ENCODE peak calls at places on chromosomes 16 and 17, in four cellular contexts. M is neural progenitor cell, T is IMR-90, G is spleen. N is an unnamed sample.

GRCh38 chr17:49861150-49861884 is 13.4 kb upstream of the TAC4 start:
- DNase-seq in M (peak; percentile 78), T (peak; percentile 27), G (no peak), N (no peak)

GRCh38 chr17:16328997-16329396 is 24.3 kb downstream of the CENPV start:
- DNase-seq in M (peak; percentile 8), T (no peak), G (no peak), N (no peak)

GRCh38 chr16:89759742-89760366 is 38.5 kb downstream of the ZNF276 start:
- DNase-seq in M (no peak), T (no peak), G (no peak), N (no peak)

GRCh38 chr16:54934536-54935410 is 4.1 kb downstream of the IRX5 start:
- DNase-seq in M (peak; percentile 86), T (no peak), G (no peak), N (peak; percentile 46)

GRCh38 chr17:64146418-64147109 is 16.6 kb upstream of the ERN1 start:
- DNase-seq in M (peak; percentile 76), T (peak; percentile 72), G (peak; percentile 87), N (peak; percentile 60)

GRCh38 chr17:48055531-48056245 is 7.5 kb downstream of the NFE2L1 start:
- DNase-seq in M (peak; percentile 33), T (peak; percentile 92), G (peak; percentile 34), N (peak; percentile 30)

GRCh38 chr17:1557355-1558095 is 5.1 kb downstream of the PITPNA start:
- DNase-seq in M (no peak), T (peak; percentile 37), G (peak; percentile 61), N (peak; percentile 48)

GRCh38 chr16:2485811-2486507 is 11.0 kb downstream of the TBC1D24 start:
- DNase-seq in M (no peak), T (no peak), G (no peak), N (no peak)

GRCh38 chr16:49700222-49700927 is 155.5 kb downstream of the ZNF423 start:
- DNase-seq in M (peak; percentile 64), T (no peak), G (no peak), N (peak; percentile 47)

GRCh38 chr16:55273959-55274358 is 50.0 kb upstream of the IRX6 start:
- DNase-seq in M (no peak), T (no peak), G (no peak), N (no peak)

GRCh38 chr17:20922128-20922670 is 120.6 kb downstream of the USP22 start:
- DNase-seq in M (no peak), T (peak; percentile 52), G (no peak), N (peak; percentile 56)

GRCh38 chr17:59155439-59156177 is at the start of gene PRR11:
- DNase-seq in M (peak; percentile 99), T (peak; percentile 100), G (peak; percentile 96), N (peak; percentile 100)

GRCh38 chr16:55248494-55248893 is 75.5 kb upstream of the IRX6 start:
- DNase-seq in M (no peak), T (no peak), G (no peak), N (no peak)

GRCh38 chr17:62392908-62393307 is 12.6 kb downstream of the EFCAB3 start:
- DNase-seq in M (no peak), T (no peak), G (no peak), N (no peak)

GRCh38 chr17:330993-331701 is 21.5 kb downstream of the RPH3AL start:
- DNase-seq in M (no peak), T (no peak), G (peak; percentile 82), N (no peak)

GRCh38 chr16:22763655-22764054 is 50.3 kb upstream of the HS3ST2 start:
- DNase-seq in M (no peak), T (no peak), G (no peak), N (no peak)

GRCh38 chr17:80565347-80566053 is 20.9 kb downstream of the RPTOR start:
- DNase-seq in M (peak; percentile 57), T (no peak), G (no peak), N (no peak)

GRCh38 chr16:80341242-80341641 is 199.6 kb upstream of the DYNLRB2 start:
- DNase-seq in M (no peak), T (no peak), G (no peak), N (no peak)

GRCh38 chr17:7834554-7834890 is 505 bp downstream of the KDM6B start:
- DNase-seq in M (no peak), T (no peak), G (peak; percentile 94), N (no peak)

GRCh38 chr17:44007346-44008204 is 3.2 kb downstream of the NAGS start:
- DNase-seq in M (no peak), T (no peak), G (peak; percentile 89), N (no peak)

GRCh38 chr17:41734139-41734948 is at the start of gene HAP1:
- DNase-seq in M (peak; percentile 79), T (peak; percentile 8), G (no peak), N (no peak)

GRCh38 chr16:6165330-6165984 is 1067.9 kb upstream of the EEF2KMT start:
- DNase-seq in M (peak; percentile 34), T (no peak), G (no peak), N (peak; percentile 2)

GRCh38 chr17:76752006-76752405 is 14.1 kb downstream of the MFSD11 start:
- DNase-seq in M (no peak), T (peak; percentile 31), G (no peak), N (no peak)

GRCh38 chr16:66608241-66609138 is 4.0 kb downstream of the CMTM3 start:
- DNase-seq in M (peak; percentile 90), T (peak; percentile 86), G (peak; percentile 94), N (peak; percentile 85)

GRCh38 chr17:74547736-74548135 is 1.8 kb upstream of the CD300C start:
- DNase-seq in M (no peak), T (no peak), G (no peak), N (no peak)

GRCh38 chr17:66799839-66800537 is 34.9 kb upstream of the CACNG5 start:
- DNase-seq in M (no peak), T (no peak), G (no peak), N (no peak)

GRCh38 chr17:4477286-4477791 is 21.3 kb upstream of the SPNS2 start:
- DNase-seq in M (peak; percentile 86), T (no peak), G (no peak), N (no peak)

GRCh38 chr17:81923302-81924260 is 4.0 kb downstream of the MAFG start:
- DNase-seq in M (peak; percentile 87), T (peak; percentile 72), G (peak; percentile 92), N (peak; percentile 62)
- H3K27ac ChIP-seq in M (peak overlapping the region; percentile 73), T (peak overlapping the region; percentile 93), G (peak overlapping the region; percentile 71), N (peak overlapping the region; percentile 68)

GRCh38 chr16:853306-853705 is 52.8 kb upstream of the GNG13 start:
- DNase-seq in M (no peak), T (no peak), G (no peak), N (no peak)
- H3K27ac ChIP-seq in M (no peak overlapping the region), T (no peak overlapping the region), G (no peak overlapping the region), N (no peak overlapping the region)

DNA sequence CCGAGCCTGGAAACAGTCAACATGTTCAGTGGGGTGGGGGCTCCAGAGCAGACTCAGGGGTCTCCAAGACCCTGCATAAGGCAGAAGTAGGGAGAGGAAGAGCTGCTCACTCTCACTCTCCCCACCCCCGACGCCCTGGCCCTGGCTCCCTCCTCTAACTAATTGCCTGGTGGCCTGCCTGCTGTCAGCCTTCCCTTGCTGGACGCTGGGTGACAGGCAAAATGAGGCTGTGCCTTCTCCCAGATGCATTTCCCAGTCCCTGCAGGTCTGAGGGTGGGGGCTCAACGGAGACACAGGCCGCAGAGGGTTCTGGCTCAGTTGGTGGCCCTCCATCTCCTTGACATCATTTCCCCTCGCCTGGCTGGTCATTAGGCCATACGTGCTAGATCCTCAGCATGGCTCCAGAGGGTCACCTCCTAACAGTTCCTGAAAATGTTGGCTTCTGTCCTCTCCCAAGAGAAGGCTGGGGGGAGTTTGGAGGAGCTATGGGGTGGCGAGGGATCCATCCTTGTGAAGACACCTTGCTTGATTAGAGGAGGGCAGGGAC is 1.4 kb downstream of the FMNL1 start:
- DNase-seq in M (no peak), T (no peak), G (peak; percentile 87), N (no peak)
- H3K27ac ChIP-seq in M (no peak overlapping the region), T (no peak overlapping the region), G (peak overlapping the region; percentile 95), N (no peak overlapping the region)

GRCh38 chr16:84137287-84137686 is 7.7 kb downstream of the HSDL1 start:
- DNase-seq in M (no peak), T (no peak), G (no peak), N (no peak)

GRCh38 chr16:84138500-84138823 is 6.5 kb downstream of the HSDL1 start:
- DNase-seq in M (no peak), T (no peak), G (no peak), N (no peak)

GRCh38 chr16:84136331-84137125 is 8.4 kb downstream of the HSDL1 start:
- DNase-seq in M (peak; percentile 67), T (peak; percentile 43), G (no peak), N (peak; percentile 47)

GRCh38 chr16:84138824-84139627 is 6.0 kb downstream of the HSDL1 start:
- DNase-seq in M (peak; percentile 37), T (peak; percentile 52), G (no peak), N (peak; percentile 54)

GRCh38 chr16:84137769-84138357 is 7.1 kb downstream of the HSDL1 start:
- DNase-seq in M (no peak), T (no peak), G (no peak), N (no peak)
- H3K27ac ChIP-seq in M (no peak overlapping the region), T (no peak overlapping the region), G (no peak overlapping the region), N (no peak overlapping the region)

DNA sequence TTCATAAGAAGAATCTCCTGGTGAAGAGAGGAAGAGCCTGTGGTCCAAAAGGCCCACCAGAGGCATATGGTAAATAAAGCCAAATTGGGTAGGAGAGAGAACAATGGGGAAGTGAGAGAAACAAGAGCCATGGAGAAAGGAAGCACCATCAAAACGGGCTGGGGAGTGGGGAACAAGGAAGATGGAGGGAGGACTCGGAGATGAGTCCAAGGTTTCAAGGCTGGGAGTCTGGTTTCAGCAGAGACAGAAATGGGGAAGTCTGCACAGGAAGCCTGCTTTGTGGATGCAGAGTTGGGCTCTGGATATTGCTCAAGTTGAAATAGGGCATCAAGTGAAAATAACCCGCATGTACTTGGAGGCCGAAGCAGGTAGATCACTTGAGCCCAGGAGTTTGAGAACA is 9.9 kb downstream of the PIK3R5 start:
- DNase-seq in M (no peak), T (no peak), G (peak; percentile 18), N (no peak)
- H3K27ac ChIP-seq in M (no peak overlapping the region), T (no peak overlapping the region), G (peak overlapping the region; percentile 79), N (no peak overlapping the region)

DNA sequence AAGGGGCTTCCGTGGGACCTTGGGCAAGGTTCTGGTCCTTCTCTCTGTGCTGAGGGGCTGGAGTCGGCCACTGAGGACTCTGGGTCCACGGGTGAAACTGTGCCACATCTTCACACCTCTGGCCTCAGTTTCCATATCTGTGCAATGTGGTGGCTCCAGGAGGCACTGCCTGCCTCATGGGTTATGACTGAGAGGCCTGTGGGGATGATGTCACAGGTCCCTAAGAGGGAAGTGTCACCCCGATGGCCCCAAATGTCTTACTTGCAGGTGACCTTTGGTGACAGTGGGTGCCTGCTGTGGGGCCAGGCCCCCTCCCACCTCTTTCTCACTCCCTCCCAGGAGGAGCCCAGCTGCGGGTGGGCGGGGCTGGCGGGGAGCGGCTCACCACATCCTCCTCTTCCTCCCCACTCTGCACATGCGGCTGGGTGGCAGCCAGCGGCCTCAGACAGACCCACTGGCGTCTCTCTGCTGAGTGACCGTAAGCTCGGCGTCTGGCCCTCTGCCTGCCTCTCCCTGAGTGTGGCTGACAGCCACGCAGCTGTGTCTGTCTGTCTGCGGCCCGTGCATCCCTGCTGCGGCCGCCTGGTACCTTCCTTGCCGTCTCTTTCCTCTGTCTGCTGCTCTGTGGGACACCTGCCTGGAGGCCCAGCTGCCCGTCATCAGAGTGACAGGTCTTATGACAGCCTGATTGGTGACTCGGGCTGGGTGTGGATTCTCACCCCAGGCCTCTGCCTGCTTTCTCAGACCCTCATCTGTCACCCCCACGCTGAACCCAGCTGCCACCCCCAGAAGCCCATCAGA is at the start of gene IL21R:
- DNase-seq in M (peak; percentile 14), T (peak; percentile 61), G (peak; percentile 96), N (peak; percentile 68)
- H3K27ac ChIP-seq in M (no peak within 1 kb of the TSS), T (peak within 1 kb of the TSS; percentile 8), G (peak within 1 kb of the TSS; percentile 13), N (peak within 1 kb of the TSS; percentile 22)

GRCh38 chr16:69328854-69329316 is 1.5 kb downstream of the PDF start:
- DNase-seq in M (no peak), T (peak; percentile 62), G (peak; percentile 67), N (no peak)
- H3K27ac ChIP-seq in M (no peak overlapping the region), T (no peak overlapping the region), G (no peak overlapping the region), N (no peak overlapping the region)

N was measured in astrocyte.